ENCODE peak calls at places on chromosomes 5 and 9, in seven cellular contexts. W is GM23248, P is MM.1S, I is H1, R is hepatocyte, U is fibroblast of lung, V is mammary epithelial cell. J is an unnamed sample.

GRCh38 chr5:66179297-66180051 is 35.4 kb downstream of the SREK1 start:
- DNase-seq in W (no peak), P (no peak), I (no peak), R (no peak), U (no peak), V (no peak), J (no peak)

GRCh38 chr9:134633362-134634142 is 8.1 kb upstream of the COL5A1 start:
- DNase-seq in W (no peak), P (no peak), I (no peak), R (no peak), U (no peak), V (no peak), J (no peak)

GRCh38 chr9:113844466-113844865 is 31.6 kb upstream of the ZNF618 start:
- DNase-seq in W (no peak), P (no peak), I (no peak), R (no peak), U (peak), V (no peak), J (no peak)

GRCh38 chr9:1647776-1648175 is 367.4 kb upstream of the SMARCA2 start:
- DNase-seq in W (peak), P (no peak), I (no peak), R (no peak), U (no peak), V (peak), J (no peak)

GRCh38 chr9:37251452-37251851 is 131.1 kb downstream of the ZCCHC7 start:
- DNase-seq in W (no peak), P (no peak), I (peak), R (no peak), U (no peak), V (no peak), J (no peak)

GRCh38 chr5:83947763-83948162 is 227.1 kb upstream of the HAPLN1 start:
- DNase-seq in W (no peak), P (no peak), I (no peak), R (no peak), U (no peak), V (no peak), J (no peak)

GRCh38 chr9:97703437-97704326 is 6.5 kb upstream of the XPA start:
- DNase-seq in W (peak), P (peak), I (no peak), R (peak), U (peak), V (peak), J (no peak)

GRCh38 chr9:93336720-93337119 is 114.8 kb upstream of the FAM120A start:
- DNase-seq in W (no peak), P (no peak), I (no peak), R (no peak), U (no peak), V (no peak), J (no peak)

GRCh38 chr5:122101636-122102285 is 23.7 kb upstream of the LOX start:
- DNase-seq in W (peak), P (peak), I (no peak), R (peak), U (peak), V (peak), J (no peak)

GRCh38 chr5:15234366-15234765 is 265.6 kb upstream of the FBXL7 start:
- DNase-seq in W (no peak), P (no peak), I (peak), R (no peak), U (no peak), V (peak), J (no peak)

GRCh38 chr5:144150996-144151395 is 19.5 kb downstream of the YIPF5 start:
- DNase-seq in W (peak), P (no peak), I (no peak), R (no peak), U (no peak), V (no peak), J (no peak)

DNA sequence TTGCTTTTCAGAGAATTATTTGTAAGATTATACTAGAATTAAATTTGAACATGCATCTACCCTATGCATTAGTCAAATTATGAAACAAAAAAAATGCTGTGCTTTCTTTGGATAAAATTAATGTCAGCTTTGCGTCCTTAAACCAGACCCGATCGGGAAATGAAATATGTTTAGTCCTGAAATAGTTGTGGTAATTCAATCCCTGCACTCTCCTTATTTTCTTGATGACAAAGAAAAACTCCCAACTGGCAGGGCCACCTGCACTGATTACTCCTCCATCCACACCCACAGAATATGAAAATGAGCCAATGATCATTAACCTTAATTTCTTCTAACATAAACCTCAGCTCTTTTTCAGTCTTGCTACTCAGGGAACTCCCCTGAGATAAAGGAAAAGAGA is 245.4 kb downstream of the BNC2 start:
- DNase-seq in W (no peak), P (no peak), I (no peak), R (no peak), U (no peak), V (no peak), J (no peak)
- H2AFZ ChIP-seq in W (no peak), P (no peak), I (no peak), R (no peak), U (no peak), V (no peak), J (no peak)

GRCh38 chr9:129209109-129209508 is 31.0 kb upstream of the IER5L start:
- DNase-seq in W (no peak), P (no peak), I (no peak), R (no peak), U (no peak), V (no peak), J (no peak)

GRCh38 chr9:129210125-129210524 is 32.1 kb upstream of the IER5L start:
- DNase-seq in W (no peak), P (no peak), I (no peak), R (no peak), U (no peak), V (no peak), J (no peak)

GRCh38 chr9:129209580-129209979 is 31.5 kb upstream of the IER5L start:
- DNase-seq in W (no peak), P (no peak), I (no peak), R (no peak), U (no peak), V (no peak), J (no peak)

GRCh38 chr9:129211686-129212085 is 33.6 kb upstream of the IER5L start:
- DNase-seq in W (no peak), P (no peak), I (no peak), R (no peak), U (no peak), V (no peak), J (no peak)

DNA sequence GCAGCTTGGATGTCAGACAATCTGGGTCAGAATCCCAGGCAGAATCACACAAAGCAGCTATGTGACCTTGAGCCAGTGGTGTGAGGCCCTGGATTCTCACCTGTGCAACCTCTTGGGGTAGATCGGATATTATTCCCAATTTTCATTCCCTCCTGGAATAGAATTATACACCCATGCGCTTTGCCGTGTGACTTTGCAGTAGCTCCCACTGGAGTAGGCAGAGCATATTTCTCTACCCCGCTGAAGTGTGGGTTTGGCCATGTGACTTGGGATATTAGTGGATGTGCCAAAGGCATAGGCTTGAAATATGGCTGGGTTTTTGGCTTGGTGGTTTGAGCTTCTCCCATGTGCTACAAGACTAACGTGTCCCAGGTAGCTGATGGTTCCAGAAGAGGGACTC is 35.5 kb upstream of the IER5L start:
- DNase-seq in W (no peak), P (no peak), I (no peak), R (no peak), U (no peak), V (no peak), J (no peak)
- TF ChIP-seq EZH2 in W (no peak), P (no peak), I (no peak), R (no peak), U (no peak), V (no peak), J (no peak)

GRCh38 chr5:78979117-78979742 is 5.9 kb downstream of the ARSB start:
- DNase-seq in W (no peak), P (no peak), I (no peak), R (no peak), U (no peak), V (no peak), J (no peak)

GRCh38 chr5:78975035-78975434 is 10.1 kb downstream of the ARSB start:
- DNase-seq in W (no peak), P (no peak), I (no peak), R (no peak), U (no peak), V (no peak), J (no peak)

GRCh38 chr5:78983601-78984000 is 1.5 kb downstream of the ARSB start:
- DNase-seq in W (no peak), P (no peak), I (no peak), R (no peak), U (no peak), V (no peak), J (no peak)

GRCh38 chr5:78984020-78984610 is 995 bp downstream of the ARSB start:
- DNase-seq in W (peak), P (peak), I (no peak), R (no peak), U (no peak), V (no peak), J (no peak)

DNA sequence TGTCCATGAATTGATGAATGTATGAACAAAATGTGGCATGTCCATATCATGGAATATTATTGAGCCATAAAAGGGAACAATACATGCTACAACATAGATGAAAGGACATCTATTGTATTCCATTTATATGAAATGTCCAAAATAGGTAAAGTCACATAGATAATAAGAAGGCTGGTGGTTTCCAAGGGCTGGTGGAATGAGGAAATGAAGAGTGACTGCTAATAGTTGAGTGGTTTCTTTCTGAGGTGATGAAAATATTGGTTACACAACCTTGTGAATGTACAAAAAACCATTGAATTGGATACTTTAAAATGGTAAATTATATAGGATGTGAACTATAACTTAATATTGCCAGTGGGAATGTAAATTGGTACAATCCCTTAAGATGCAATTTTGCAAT is 5.2 kb downstream of the ARSB start:
- DNase-seq in W (no peak), P (no peak), I (no peak), R (no peak), U (no peak), V (no peak), J (no peak)
- H2AFZ ChIP-seq in W (no peak), P (no peak), I (no peak), R (no peak), U (no peak), V (no peak), J (no peak)

GRCh38 chr9:6641961-6642360 is 3.6 kb downstream of the GLDC start:
- DNase-seq in W (no peak), P (no peak), I (no peak), R (no peak), U (no peak), V (peak), J (no peak)

GRCh38 chr9:6644346-6645152 is 980 bp downstream of the GLDC start:
- DNase-seq in W (peak), P (peak), I (no peak), R (no peak), U (no peak), V (no peak), J (no peak)

GRCh38 chr9:6641561-6641960 is 4.0 kb downstream of the GLDC start:
- DNase-seq in W (peak), P (no peak), I (no peak), R (no peak), U (no peak), V (no peak), J (no peak)

GRCh38 chr9:6646028-6646636 is 603 bp upstream of the GLDC start:
- DNase-seq in W (no peak), P (peak), I (no peak), R (peak), U (no peak), V (no peak), J (no peak)

GRCh38 chr9:6645153-6646027 is at the start of gene GLDC:
- DNase-seq in W (no peak), P (peak), I (peak), R (peak), U (no peak), V (peak), J (no peak)
- TF ChIP-seq EZH2 in W (peak), P (no peak), I (no peak), R (peak), U (peak), V (no peak), J (no peak)

J was measured in DND-41.